ENCODE peak calls at places on chromosomes 11 and 22, in nine cellular contexts. One of them, this sample, is unnamed.

GRCh38 chr22:20440637-20441591 is 3.3 kb upstream of the SCARF2 start:
- DNase-seq in sigmoid colon: peak
- DNase-seq in A549: no peak
- DNase-seq in suprapubic skin: peak
- DNase-seq in esophagus muscularis mucosa: no peak
- DNase-seq in transverse colon: no peak
- DNase-seq in upper lobe of left lung: no peak
- DNase-seq in stomach: no peak
- DNase-seq in ovary: no peak
- DNase-seq in this sample: no peak

GRCh38 chr11:66718320-66718971 is 10.6 kb downstream of the SPTBN2 start:
- DNase-seq in upper lobe of left lung: peak
- DNase-seq in A549: no peak
- DNase-seq in suprapubic skin: no peak
- DNase-seq in ovary: no peak
- DNase-seq in transverse colon: peak
- DNase-seq in esophagus muscularis mucosa: no peak
- DNase-seq in stomach: peak
- DNase-seq in sigmoid colon: no peak
- DNase-seq in this sample: no peak

GRCh38 chr22:33192156-33192555 is 134.0 kb upstream of the SYN3 start:
- DNase-seq in esophagus muscularis mucosa: no peak
- DNase-seq in transverse colon: no peak
- DNase-seq in sigmoid colon: no peak
- DNase-seq in upper lobe of left lung: no peak
- DNase-seq in A549: no peak
- DNase-seq in suprapubic skin: no peak
- DNase-seq in stomach: no peak
- DNase-seq in ovary: no peak
- DNase-seq in this sample: no peak

GRCh38 chr11:82038151-82038550 is 695.5 kb downstream of the FAM181B start:
- DNase-seq in stomach: no peak
- DNase-seq in A549: no peak
- DNase-seq in suprapubic skin: no peak
- DNase-seq in transverse colon: no peak
- DNase-seq in sigmoid colon: no peak
- DNase-seq in upper lobe of left lung: no peak
- DNase-seq in ovary: no peak
- DNase-seq in esophagus muscularis mucosa: no peak
- DNase-seq in this sample: no peak

GRCh38 chr11:44893250-44894216 is 57.1 kb downstream of the TP53I11 start:
- DNase-seq in esophagus muscularis mucosa: no peak
- DNase-seq in ovary: peak
- DNase-seq in upper lobe of left lung: no peak
- DNase-seq in A549: no peak
- DNase-seq in transverse colon: no peak
- DNase-seq in suprapubic skin: no peak
- DNase-seq in sigmoid colon: peak
- DNase-seq in stomach: no peak
- DNase-seq in this sample: no peak

GRCh38 chr11:67539588-67539987 is 16.3 kb upstream of the CABP2 start:
- DNase-seq in stomach: no peak
- DNase-seq in A549: no peak
- DNase-seq in upper lobe of left lung: no peak
- DNase-seq in suprapubic skin: no peak
- DNase-seq in esophagus muscularis mucosa: no peak
- DNase-seq in transverse colon: no peak
- DNase-seq in ovary: no peak
- DNase-seq in sigmoid colon: peak
- DNase-seq in this sample: no peak

GRCh38 chr11:48105096-48105990 is 111.3 kb upstream of the OR4B1 start:
- DNase-seq in sigmoid colon: no peak
- DNase-seq in stomach: no peak
- DNase-seq in esophagus muscularis mucosa: peak
- DNase-seq in upper lobe of left lung: no peak
- DNase-seq in A549: no peak
- DNase-seq in suprapubic skin: no peak
- DNase-seq in transverse colon: no peak
- DNase-seq in ovary: no peak
- DNase-seq in this sample: no peak

GRCh38 chr22:49664371-49664881 is 163.2 kb downstream of the BRD1 start:
- DNase-seq in esophagus muscularis mucosa: no peak
- DNase-seq in ovary: no peak
- DNase-seq in A549: no peak
- DNase-seq in transverse colon: no peak
- DNase-seq in sigmoid colon: peak
- DNase-seq in suprapubic skin: no peak
- DNase-seq in stomach: no peak
- DNase-seq in upper lobe of left lung: peak
- DNase-seq in this sample: no peak

GRCh38 chr11:36391062-36391461 is 95.0 kb downstream of the PRR5L start:
- DNase-seq in upper lobe of left lung: no peak
- DNase-seq in transverse colon: no peak
- DNase-seq in stomach: no peak
- DNase-seq in esophagus muscularis mucosa: no peak
- DNase-seq in A549: no peak
- DNase-seq in suprapubic skin: no peak
- DNase-seq in ovary: no peak
- DNase-seq in sigmoid colon: no peak
- DNase-seq in this sample: no peak

GRCh38 chr22:25764270-25765015 is 22.5 kb downstream of the MYO18B start:
- DNase-seq in transverse colon: no peak
- DNase-seq in esophagus muscularis mucosa: no peak
- DNase-seq in suprapubic skin: no peak
- DNase-seq in ovary: no peak
- DNase-seq in upper lobe of left lung: no peak
- DNase-seq in A549: no peak
- DNase-seq in stomach: no peak
- DNase-seq in sigmoid colon: no peak
- DNase-seq in this sample: no peak
- TF ChIP-seq EP300 in transverse colon: no peak
- TF ChIP-seq EP300 in esophagus muscularis mucosa: no peak
- TF ChIP-seq EP300 in suprapubic skin: no peak
- TF ChIP-seq EP300 in ovary: no peak
- TF ChIP-seq EP300 in upper lobe of left lung: no peak
- TF ChIP-seq EP300 in A549: no peak
- TF ChIP-seq EP300 in stomach: no peak
- TF ChIP-seq EP300 in sigmoid colon: no peak
- TF ChIP-seq EP300 in this sample: no peak

DNA sequence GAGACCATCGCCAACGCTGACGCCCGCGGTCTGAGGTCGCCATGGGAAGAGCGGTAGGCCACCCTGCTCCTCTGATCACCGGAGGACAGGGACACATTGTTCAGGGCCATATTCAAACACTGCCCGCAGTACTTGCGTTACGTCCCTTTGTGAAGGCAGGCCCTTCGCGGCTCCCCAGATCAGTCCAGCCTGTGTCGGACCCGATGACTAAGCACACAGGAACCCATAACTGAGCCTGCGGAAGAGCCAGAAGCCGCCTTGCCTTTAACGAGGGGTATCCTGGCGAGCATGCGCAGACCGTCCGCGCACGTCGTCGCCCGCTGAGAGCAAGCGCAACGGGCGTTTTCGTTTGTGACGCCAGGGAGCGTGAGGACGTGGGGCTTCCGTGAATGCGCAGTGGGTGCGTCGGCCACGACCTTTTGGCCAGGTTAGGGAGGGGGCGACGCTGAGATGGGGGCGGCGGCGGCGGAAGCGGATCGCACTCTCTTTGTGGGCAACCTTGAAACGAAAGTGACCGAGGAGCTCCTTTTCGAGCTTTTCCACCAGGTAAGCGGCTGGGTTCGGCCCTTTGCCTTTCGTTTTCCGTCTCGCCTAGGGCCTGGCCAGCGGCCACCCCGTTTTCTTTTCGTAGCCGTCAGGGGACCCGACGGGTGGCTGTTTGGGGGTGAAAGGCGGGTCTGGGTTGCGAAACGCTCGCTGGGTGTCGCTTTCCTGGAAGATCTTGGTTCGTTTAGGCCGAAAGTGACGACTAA is at the start of the genes C11orf71 and RBM7:
- DNase-seq in A549: peak
- DNase-seq in sigmoid colon: peak
- DNase-seq in ovary: peak
- DNase-seq in esophagus muscularis mucosa: peak
- DNase-seq in stomach: peak
- DNase-seq in upper lobe of left lung: peak
- DNase-seq in suprapubic skin: peak
- DNase-seq in transverse colon: peak
- DNase-seq in this sample: peak
- TF ChIP-seq CTCF in A549: no peak
- TF ChIP-seq CTCF in sigmoid colon: no peak
- TF ChIP-seq CTCF in ovary: no peak
- TF ChIP-seq CTCF in esophagus muscularis mucosa: no peak
- TF ChIP-seq CTCF in stomach: no peak
- TF ChIP-seq CTCF in upper lobe of left lung: peak
- TF ChIP-seq CTCF in suprapubic skin: no peak
- TF ChIP-seq CTCF in transverse colon: no peak
- TF ChIP-seq CTCF in this sample: no peak

DNA sequence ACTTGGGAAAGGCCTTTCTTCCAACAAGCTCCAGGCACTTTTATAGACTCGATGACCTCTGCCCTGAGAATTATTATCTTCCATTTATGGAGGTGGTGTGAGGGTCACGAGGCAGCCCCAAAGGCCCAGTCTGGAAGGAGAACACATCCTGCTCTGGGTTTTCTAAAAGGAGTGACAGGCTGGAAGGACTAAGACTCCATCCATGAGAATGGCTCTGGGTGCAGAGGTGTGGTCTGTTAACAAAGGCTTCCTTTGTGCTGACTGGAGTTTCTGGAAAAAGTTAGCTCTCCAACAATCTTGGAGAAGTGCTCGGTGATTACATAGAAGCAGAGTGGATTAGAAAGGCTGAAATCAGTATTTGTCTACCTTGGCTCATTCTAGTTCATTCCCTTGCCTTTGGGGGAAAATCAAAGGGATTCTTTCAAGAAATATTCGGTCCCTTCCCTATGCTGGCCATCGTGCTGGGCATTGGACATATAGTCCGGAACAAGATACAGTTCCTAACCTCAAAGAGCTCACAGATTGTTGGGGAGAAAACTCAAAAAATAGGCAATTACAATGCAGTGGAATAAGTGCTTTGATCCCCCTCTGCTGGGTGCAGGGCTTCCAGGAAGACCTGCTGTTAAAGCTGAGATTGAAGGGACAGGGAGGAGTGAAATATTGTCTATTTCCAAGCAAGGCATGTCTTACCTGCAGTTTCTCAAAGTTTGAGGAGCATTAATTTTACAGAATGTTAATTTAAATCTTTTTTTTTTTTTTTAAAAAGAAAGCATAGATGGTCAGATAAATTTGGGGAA is 74.9 kb upstream of the SESN3 start:
- DNase-seq in esophagus muscularis mucosa: no peak
- DNase-seq in sigmoid colon: no peak
- DNase-seq in transverse colon: no peak
- DNase-seq in ovary: no peak
- DNase-seq in upper lobe of left lung: no peak
- DNase-seq in A549: no peak
- DNase-seq in stomach: no peak
- DNase-seq in suprapubic skin: no peak
- DNase-seq in this sample: no peak
- TF ChIP-seq EP300 in esophagus muscularis mucosa: no peak
- TF ChIP-seq EP300 in sigmoid colon: no peak
- TF ChIP-seq EP300 in transverse colon: no peak
- TF ChIP-seq EP300 in ovary: no peak
- TF ChIP-seq EP300 in upper lobe of left lung: no peak
- TF ChIP-seq EP300 in A549: no peak
- TF ChIP-seq EP300 in stomach: no peak
- TF ChIP-seq EP300 in suprapubic skin: no peak
- TF ChIP-seq EP300 in this sample: no peak

GRCh38 chr11:130531061-130531460 is 82.6 kb downstream of the ADAMTS15 start:
- DNase-seq in upper lobe of left lung: no peak
- DNase-seq in ovary: no peak
- DNase-seq in suprapubic skin: no peak
- DNase-seq in stomach: no peak
- DNase-seq in A549: no peak
- DNase-seq in transverse colon: no peak
- DNase-seq in esophagus muscularis mucosa: no peak
- DNase-seq in sigmoid colon: no peak
- DNase-seq in this sample: no peak
- TF ChIP-seq CTCF in upper lobe of left lung: no peak
- TF ChIP-seq CTCF in ovary: no peak
- TF ChIP-seq CTCF in suprapubic skin: no peak
- TF ChIP-seq CTCF in stomach: no peak
- TF ChIP-seq CTCF in A549: no peak
- TF ChIP-seq CTCF in transverse colon: no peak
- TF ChIP-seq CTCF in esophagus muscularis mucosa: no peak
- TF ChIP-seq CTCF in sigmoid colon: no peak
- TF ChIP-seq CTCF in this sample: no peak

GRCh38 chr11:92424281-92424680 is 199.7 kb downstream of the FAT3 start:
- DNase-seq in upper lobe of left lung: no peak
- DNase-seq in esophagus muscularis mucosa: no peak
- DNase-seq in suprapubic skin: no peak
- DNase-seq in transverse colon: no peak
- DNase-seq in sigmoid colon: no peak
- DNase-seq in stomach: no peak
- DNase-seq in ovary: no peak
- DNase-seq in A549: no peak
- DNase-seq in this sample: no peak
- TF ChIP-seq EP300 in upper lobe of left lung: no peak
- TF ChIP-seq EP300 in esophagus muscularis mucosa: no peak
- TF ChIP-seq EP300 in suprapubic skin: no peak
- TF ChIP-seq EP300 in transverse colon: no peak
- TF ChIP-seq EP300 in sigmoid colon: no peak
- TF ChIP-seq EP300 in stomach: no peak
- TF ChIP-seq EP300 in ovary: no peak
- TF ChIP-seq EP300 in A549: no peak
- TF ChIP-seq EP300 in this sample: no peak

DNA sequence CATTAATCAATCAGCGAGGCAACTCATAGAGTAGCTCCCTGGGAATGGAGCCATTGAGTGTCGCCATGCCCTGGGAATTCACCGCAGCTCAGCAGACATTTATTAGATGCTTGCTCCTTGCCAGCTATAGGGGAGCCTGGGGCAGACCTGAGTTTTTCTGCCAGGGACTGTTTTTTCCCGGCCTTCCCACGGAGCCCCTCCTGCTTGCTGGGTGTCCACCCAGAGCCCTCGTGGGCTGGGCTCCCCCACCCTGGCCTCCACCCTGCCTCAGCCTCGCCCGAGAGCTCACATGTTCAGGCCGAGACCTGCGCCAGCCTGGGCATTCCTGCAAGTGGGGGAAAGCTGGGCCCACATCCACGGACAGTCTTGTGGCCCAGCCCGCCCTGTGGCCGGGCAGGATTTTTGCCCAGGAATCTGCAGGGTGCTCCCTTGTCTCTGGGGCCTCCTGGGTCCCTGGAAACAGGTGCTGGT is 64.9 kb downstream of the SMIM38 start:
- DNase-seq in A549: no peak
- DNase-seq in esophagus muscularis mucosa: no peak
- DNase-seq in transverse colon: no peak
- DNase-seq in ovary: no peak
- DNase-seq in suprapubic skin: peak
- DNase-seq in stomach: peak
- DNase-seq in upper lobe of left lung: no peak
- DNase-seq in sigmoid colon: peak
- DNase-seq in this sample: no peak
- TF ChIP-seq CTCF in A549: no peak
- TF ChIP-seq CTCF in esophagus muscularis mucosa: no peak
- TF ChIP-seq CTCF in transverse colon: no peak
- TF ChIP-seq CTCF in ovary: no peak
- TF ChIP-seq CTCF in suprapubic skin: no peak
- TF ChIP-seq CTCF in stomach: no peak
- TF ChIP-seq CTCF in upper lobe of left lung: no peak
- TF ChIP-seq CTCF in sigmoid colon: no peak
- TF ChIP-seq CTCF in this sample: no peak